ENCODE peak calls at places on chromosomes 16 and 17, in six cellular contexts. M, P, X, W, E and Z are unnamed samples. For H3K27me3, the result is how much of the 10 kb centered on the place peaks cover.

GRCh38 chr17:31096106-31096436 is 1.3 kb downstream of the NF1 start:
- DNase-seq in P (no peak), E (no peak), M (no peak), W (no peak), X (no peak), Z (no peak)

GRCh38 chr17:2143332-2143731 is 88.4 kb downstream of the HIC1 start:
- DNase-seq in P (no peak), W (no peak), E (no peak), M (no peak), X (no peak), Z (no peak)

GRCh38 chr17:9986754-9987382 is 81.8 kb upstream of the RCVRN start:
- DNase-seq in E (peak), P (no peak), M (no peak), W (no peak), X (peak), Z (no peak)

GRCh38 chr17:17506893-17507464 is 10.8 kb upstream of the RASD1 start:
- DNase-seq in X (peak), W (no peak), M (no peak), E (peak), P (peak), Z (no peak)

GRCh38 chr17:16980813-16981731 is 9.2 kb upstream of the TNFRSF13B start:
- DNase-seq in W (no peak), M (no peak), E (no peak), P (no peak), X (no peak), Z (peak)

GRCh38 chr17:15498107-15498506 is 30.7 kb upstream of the CDRT4 start:
- DNase-seq in M (no peak), P (no peak), E (no peak), W (no peak), X (no peak), Z (no peak)

GRCh38 chr17:66953661-66954060 is 10.8 kb upstream of the CACNG4 start:
- DNase-seq in P (no peak), E (no peak), X (no peak), W (no peak), M (no peak), Z (no peak)

GRCh38 chr17:50630524-50631194 is 4.0 kb upstream of the ABCC3 start:
- DNase-seq in X (peak), E (no peak), M (no peak), W (peak), P (peak), Z (no peak)

GRCh38 chr17:43834106-43834505 is 1.2 kb upstream of the MPP3 start:
- DNase-seq in M (no peak), P (no peak), X (no peak), E (no peak), W (no peak), Z (no peak)

GRCh38 chr16:57807252-57807967 is 5.1 kb upstream of the KIFC3 start:
- DNase-seq in E (no peak), P (no peak), X (no peak), M (no peak), W (no peak), Z (no peak)

GRCh38 chr17:48351916-48352332 is 78.1 kb downstream of the SKAP1 start:
- DNase-seq in E (no peak), W (no peak), P (no peak), X (no peak), M (no peak), Z (no peak)

GRCh38 chr17:15124746-15125145 is 140.4 kb downstream of the PMP22 start:
- DNase-seq in E (no peak), P (no peak), M (no peak), W (no peak), X (no peak), Z (no peak)

GRCh38 chr16:31009120-31009519 is 1.3 kb downstream of the STX1B start:
- DNase-seq in E (no peak), M (no peak), P (no peak), W (no peak), X (no peak), Z (no peak)
- H3K4me3 ChIP-seq in E (no peak), M (no peak), P (no peak), W (no peak), X (no peak), Z (no peak)

GRCh38 chr17:76626442-76626841 is 17.1 kb downstream of the ST6GALNAC1 start:
- DNase-seq in X (no peak), W (no peak), M (no peak), P (no peak), E (no peak), Z (no peak)

GRCh38 chr17:76630151-76630550 is 13.4 kb downstream of the ST6GALNAC1 start:
- DNase-seq in P (no peak), X (no peak), M (no peak), W (no peak), E (no peak), Z (no peak)

GRCh38 chr17:76623271-76624146 is 20.0 kb downstream of the ST6GALNAC1 start:
- DNase-seq in E (peak), M (peak), P (peak), W (peak), X (peak), Z (peak)

GRCh38 chr17:76627510-76627909 is 16.0 kb downstream of the ST6GALNAC1 start:
- DNase-seq in W (no peak), M (no peak), X (no peak), E (no peak), P (no peak), Z (no peak)

GRCh38 chr17:76625496-76625895 is 18.1 kb downstream of the ST6GALNAC1 start:
- DNase-seq in M (no peak), W (no peak), P (no peak), E (no peak), X (no peak), Z (no peak)
- H3K27me3 ChIP-seq in M (under half), W (under half), P (under half), E (under half), X (under half), Z (under half)

GRCh38 chr16:83685615-83686165 is 122.1 kb upstream of the HSBP1 start:
- DNase-seq in M (peak), E (no peak), P (no peak), W (no peak), X (no peak), Z (no peak)
- H3K4me3 ChIP-seq in M (no peak), E (no peak), P (no peak), W (no peak), X (no peak), Z (no peak)

DNA sequence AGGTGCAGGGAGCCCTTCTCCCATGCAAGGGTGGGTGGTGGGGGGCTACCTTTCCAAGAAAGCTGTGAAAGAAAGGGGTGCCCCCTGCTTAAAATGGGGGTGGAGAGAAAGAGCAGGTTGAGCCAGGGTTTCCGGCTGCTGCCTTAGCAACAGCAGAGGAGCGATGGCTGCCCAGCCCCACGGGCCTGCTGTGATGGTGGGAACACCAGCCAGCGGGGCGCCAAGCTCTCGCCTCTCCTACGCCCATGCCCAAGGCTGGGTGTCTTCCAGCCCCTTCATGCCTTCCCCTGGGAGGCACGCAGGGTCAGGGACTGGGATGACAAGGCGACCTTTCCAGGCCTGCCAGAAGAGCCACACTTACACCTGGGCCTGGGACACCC is 3.0 kb downstream of the FMNL1 start:
- DNase-seq in W (no peak), P (no peak), X (peak), E (no peak), M (no peak), Z (no peak)
- H3K27me3 ChIP-seq in W (under half), P (under half), X (under half), E (under half), M (half or more), Z (under half)

DNA sequence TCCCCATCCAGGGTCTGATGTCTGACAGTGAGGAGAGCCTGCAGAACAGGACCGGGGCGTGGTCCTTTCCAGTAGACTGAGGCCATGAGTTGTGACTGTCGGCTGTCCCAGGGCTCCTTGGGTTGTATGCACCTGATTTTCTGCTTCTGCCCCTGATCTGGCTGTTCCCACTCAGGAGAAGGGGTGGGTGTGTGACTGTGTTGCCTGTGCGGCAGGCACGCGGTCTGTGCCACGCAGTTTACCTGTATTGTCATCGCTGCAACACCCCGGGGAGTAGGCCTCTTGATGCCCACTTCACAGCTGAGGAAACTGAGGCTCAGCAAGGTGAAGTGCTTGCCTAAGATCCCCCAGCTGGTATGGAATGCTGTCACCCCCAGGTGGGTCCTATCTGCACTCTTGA is 1.4 kb downstream of the CRISPLD2 start:
- DNase-seq in W (no peak), M (no peak), X (no peak), E (no peak), P (no peak), Z (no peak)
- H3K4me3 ChIP-seq in W (peak), M (peak), X (peak), E (peak), P (peak), Z (peak)

GRCh38 chr16:66714659-66715307 is 18.2 kb upstream of the CMTM4 start:
- DNase-seq in X (no peak), W (no peak), M (no peak), P (no peak), E (no peak), Z (no peak)

GRCh38 chr16:66714062-66714461 is 17.5 kb upstream of the CMTM4 start:
- DNase-seq in W (no peak), E (no peak), X (no peak), M (no peak), P (no peak), Z (no peak)

GRCh38 chr16:66717776-66718175 is 21.2 kb upstream of the CMTM4 start:
- DNase-seq in M (no peak), X (no peak), W (no peak), P (no peak), E (no peak), Z (no peak)

GRCh38 chr16:66719246-66719645 is 22.7 kb upstream of the CMTM4 start:
- DNase-seq in X (no peak), P (no peak), W (no peak), E (no peak), M (no peak), Z (no peak)

DNA sequence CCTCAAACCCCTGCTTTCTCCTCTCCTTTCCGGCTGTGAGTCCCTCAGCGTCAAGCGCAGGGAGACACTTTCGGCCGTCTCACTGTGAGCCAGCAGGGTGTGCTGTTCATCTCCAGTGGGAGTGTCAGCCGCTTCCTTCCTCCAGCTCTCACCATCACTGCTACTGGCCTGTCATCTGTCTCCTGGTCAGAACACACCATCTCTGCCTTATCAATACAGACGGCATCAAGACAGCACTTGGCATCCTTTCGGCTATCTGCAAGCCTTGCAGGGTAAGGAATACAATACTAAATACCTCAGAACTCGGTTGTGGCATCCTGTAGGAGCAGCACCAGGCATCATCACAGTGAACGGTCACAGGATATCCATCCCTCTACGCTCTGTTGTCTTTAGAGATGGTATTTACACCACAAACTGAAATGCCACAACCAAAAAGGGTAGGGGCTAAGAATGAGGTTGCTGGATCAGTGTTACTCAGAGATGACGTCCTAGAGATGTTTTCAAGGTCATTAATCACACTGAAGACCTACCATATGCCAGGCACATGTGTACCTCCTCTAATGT is 20.7 kb upstream of the CMTM4 start:
- DNase-seq in E (peak), X (peak), M (no peak), W (peak), P (no peak), Z (no peak)
- H3K27me3 ChIP-seq in E (under half), X (under half), M (under half), W (under half), P (under half), Z (under half)

GRCh38 chr17:71753070-71753469 is 367.8 kb upstream of the SOX9 start:
- DNase-seq in E (no peak), P (no peak), X (no peak), W (no peak), M (no peak), Z (no peak)
- H3K4me3 ChIP-seq in E (no peak), P (no peak), X (no peak), W (no peak), M (no peak), Z (no peak)

GRCh38 chr17:4777969-4778760 is 6.5 kb downstream of the TM4SF5 start:
- DNase-seq in M (no peak), X (no peak), E (no peak), P (no peak), W (no peak), Z (no peak)

GRCh38 chr17:4782652-4783051 is 3.5 kb downstream of the VMO1 start:
- DNase-seq in E (no peak), P (peak), X (no peak), W (no peak), M (no peak), Z (no peak)

GRCh38 chr17:4786111-4786491 is at the start of gene VMO1:
- DNase-seq in X (no peak), E (no peak), P (no peak), W (peak), M (no peak), Z (no peak)

GRCh38 chr17:4785311-4786110 is 653 bp downstream of the VMO1 start:
- DNase-seq in X (no peak), M (no peak), E (no peak), P (no peak), W (no peak), Z (no peak)

GRCh38 chr17:4780325-4781010 is 5.7 kb downstream of the VMO1 start:
- DNase-seq in M (no peak), X (no peak), W (no peak), P (no peak), E (no peak), Z (no peak)
- H3K27me3 ChIP-seq in M (half or more), X (under half), W (under half), P (half or more), E (half or more), Z (under half)